ENCODE peak calls at places on chromosome 19, in six cellular contexts. L is activated CD8-positive, alpha-beta memory T cell treated with anti-CD3 and anti-CD28 coated beads for 1 hour; A is astrocyte of the hippocampus; X is stimulated activated CD8-positive, alpha-beta memory T cell treated with anti-CD3 and anti-CD28 coated beads, Interleukin-7, amount 100 ng/mL, for 1 hour; P is iris pigment epithelial cell; O is small intestine. U is an unnamed sample.

GRCh38 chr19:10718205-10719196 is 622 bp downstream of the DNM2 start:
- DNase-seq in P (peak; percentile 45), X (no peak), L (peak; percentile 25), O (peak; percentile 34), A (peak; percentile 74), U (no peak)

GRCh38 chr19:47573076-47574026 is at the start of gene ZNF541:
- DNase-seq in A (peak; percentile 71), L (peak; percentile 81), X (peak; percentile 72), P (peak; percentile 39), O (peak; percentile 48), U (no peak)

GRCh38 chr19:42313096-42313839 is at the start of gene TMEM145:
- DNase-seq in L (no peak), A (peak; percentile 75), P (peak; percentile 54), O (peak; percentile 37), X (no peak), U (no peak)

GRCh38 chr19:37079238-37079637 is 1.0 kb downstream of the ZNF420 start:
- DNase-seq in L (no peak), X (no peak), A (no peak), P (no peak), O (no peak), U (no peak)

GRCh38 chr19:38841180-38841766 is 8.5 kb downstream of the HNRNPL start:
- DNase-seq in L (no peak), P (no peak), X (no peak), A (no peak), O (no peak), U (no peak)

GRCh38 chr19:38917516-38917915 is 5.5 kb upstream of the CCER2 start:
- DNase-seq in A (no peak), O (no peak), L (no peak), X (no peak), P (no peak), U (no peak)

GRCh38 chr19:2231621-2232221 is 4.4 kb downstream of the PLEKHJ1 start:
- DNase-seq in O (no peak), P (no peak), A (peak; percentile 25), L (no peak), X (no peak), U (no peak)

GRCh38 chr19:4199699-4200293 is 17.3 kb downstream of the ANKRD24 start:
- DNase-seq in O (peak; percentile 50), P (no peak), L (no peak), X (no peak), A (no peak), U (no peak)

GRCh38 chr19:16463991-16464575 is 7.7 kb downstream of the EPS15L1 start:
- DNase-seq in O (no peak), X (no peak), L (no peak), A (peak; percentile 50), P (peak; percentile 84), U (no peak)

GRCh38 chr19:48450441-48450840 is 4.7 kb downstream of the GRWD1 start:
- DNase-seq in L (no peak), O (no peak), X (no peak), A (no peak), P (no peak), U (no peak)

GRCh38 chr19:49559928-49560327 is 20.4 kb downstream of the NOSIP start:
- DNase-seq in X (no peak), L (no peak), P (no peak), A (no peak), O (peak; percentile 61), U (no peak)

GRCh38 chr19:46813570-46814358 is 25.4 kb upstream of the SLC1A5 start:
- DNase-seq in O (no peak), A (peak; percentile 60), L (no peak), P (peak; percentile 70), X (no peak), U (no peak)

GRCh38 chr19:29378543-29379105 is 147.2 kb upstream of the VSTM2B start:
- DNase-seq in X (no peak), A (no peak), L (no peak), P (no peak), O (no peak), U (no peak)

GRCh38 chr19:46202872-46203860 is 26.4 kb upstream of the IGFL1 start:
- DNase-seq in P (no peak), A (no peak), X (no peak), L (no peak), O (no peak), U (no peak)

GRCh38 chr19:3254520-3254919 is 30.1 kb downstream of the CELF5 start:
- DNase-seq in P (no peak), X (no peak), O (no peak), A (no peak), L (no peak), U (no peak)

GRCh38 chr19:5536337-5536894 is 31.3 kb downstream of the TINCR start:
- DNase-seq in X (no peak), O (no peak), P (peak; percentile 30), A (peak; percentile 89), L (no peak), U (no peak)

GRCh38 chr19:812819-813358 is 8.9 kb downstream of the PLPPR3 start:
- DNase-seq in X (no peak), P (no peak), O (no peak), A (no peak), L (no peak), U (no peak)

GRCh38 chr19:18053571-18054219 is 33.0 kb downstream of the IL12RB1 start:
- DNase-seq in A (peak; percentile 51), X (no peak), P (peak; percentile 67), L (no peak), O (no peak), U (no peak)

GRCh38 chr19:33273065-33273736 is 29.1 kb downstream of the CEBPA start:
- DNase-seq in A (no peak), X (no peak), O (no peak), P (no peak), L (no peak), U (no peak)

GRCh38 chr19:50646074-50646807 is 3.0 kb upstream of the C19orf81 start:
- DNase-seq in P (peak; percentile 81), X (no peak), A (peak; percentile 16), L (no peak), O (no peak), U (no peak)

GRCh38 chr19:1882089-1882785 is 3.1 kb downstream of the ABHD17A start:
- DNase-seq in A (no peak), O (peak; percentile 62), X (peak; percentile 52), P (no peak), L (peak; percentile 58), U (no peak)

GRCh38 chr19:28705008-28705407 is 507.9 kb downstream of the UQCRFS1 start:
- DNase-seq in X (no peak), O (no peak), L (no peak), P (peak; percentile 50), A (peak; percentile 86), U (no peak)

GRCh38 chr19:49799798-49800376 is 13.2 kb downstream of the FUZ start:
- DNase-seq in A (no peak), X (no peak), O (no peak), L (no peak), P (no peak), U (no peak)

GRCh38 chr19:29583196-29584006 is 22.7 kb upstream of the POP4 start:
- DNase-seq in A (peak; percentile 8), O (no peak), P (peak; percentile 30), L (no peak), X (no peak), U (no peak)

GRCh38 chr19:43466793-43467192 is 1.4 kb upstream of the LYPD3 start:
- DNase-seq in P (no peak), A (no peak), X (no peak), L (no peak), O (no peak), U (no peak)